ENCODE peak calls at places on chromosomes 12 and 14, in seven cellular contexts. C is upper lobe of right lung, R is breast epithelium, B is mesenchymal stem cell, X is sigmoid colon, Z is A549, S is transverse colon. I is an unnamed sample.

GRCh38 chr14:102034301-102034700 is 52.5 kb downstream of the HSP90AA1 start:
- DNase-seq in C (no peak), R (no peak), B (no peak), X (no peak), Z (no peak), S (no peak), I (no peak)

GRCh38 chr12:21941522-21942376 is 523 bp upstream of the ABCC9 start:
- DNase-seq in C (peak; percentile 78), R (no peak), B (peak; percentile 22), X (peak; percentile 87), Z (no peak), S (peak; percentile 45), I (peak; percentile 33)

GRCh38 chr12:124233041-124233836 is 61.7 kb upstream of the RFLNA start:
- DNase-seq in C (no peak), R (no peak), B (peak; percentile 94), X (no peak), Z (no peak), S (no peak), I (no peak)

GRCh38 chr12:16291032-16291431 is 13.5 kb upstream of the SLC15A5 start:
- DNase-seq in C (no peak), R (no peak), B (no peak), X (no peak), Z (no peak), S (no peak), I (no peak)

GRCh38 chr12:27523305-27523641 is 733 bp upstream of the PPFIBP1 start:
- DNase-seq in C (no peak), R (no peak), B (no peak), X (no peak), Z (no peak), S (no peak), I (no peak)

GRCh38 chr12:68851592-68851952 is 43.6 kb downstream of the MDM2 start:
- DNase-seq in C (no peak), R (no peak), B (no peak), X (no peak), Z (no peak), S (no peak), I (no peak)

GRCh38 chr12:52534482-52534881 is 14.3 kb upstream of the KRT5 start:
- DNase-seq in C (no peak), R (no peak), B (no peak), X (no peak), Z (no peak), S (no peak), I (no peak)

GRCh38 chr12:19183121-19183838 is 53.7 kb downstream of the PLEKHA5 start:
- DNase-seq in C (no peak), R (no peak), B (peak; percentile 47), X (no peak), Z (no peak), S (no peak), I (no peak)

GRCh38 chr14:22003471-22003870 is 329.9 kb upstream of the OR4E1 start:
- DNase-seq in C (no peak), R (no peak), B (no peak), X (no peak), Z (no peak), S (no peak), I (no peak)

GRCh38 chr14:75995372-75996041 is 9.9 kb downstream of the IFT43 start:
- DNase-seq in C (peak; percentile 73), R (no peak), B (no peak), X (peak; percentile 86), Z (no peak), S (peak; percentile 23), I (peak; percentile 32)

GRCh38 chr12:124756730-124757129 is 106.9 kb downstream of the SCARB1 start:
- DNase-seq in C (no peak), R (no peak), B (no peak), X (no peak), Z (no peak), S (no peak), I (no peak)

GRCh38 chr14:104243200-104243599 is 104.8 kb downstream of the KIF26A start:
- DNase-seq in C (no peak), R (no peak), B (no peak), X (no peak), Z (no peak), S (no peak), I (no peak)

GRCh38 chr14:34053666-34054065 is 102.8 kb upstream of the EGLN3 start:
- DNase-seq in C (no peak), R (peak; percentile 57), B (no peak), X (peak; percentile 85), Z (no peak), S (peak; percentile 33), I (peak; percentile 21)

GRCh38 chr12:6092784-6093722 is 31.4 kb downstream of the VWF start:
- DNase-seq in C (peak; percentile 80), R (peak; percentile 63), B (peak; percentile 90), X (peak; percentile 80), Z (peak; percentile 85), S (peak; percentile 45), I (no peak)

GRCh38 chr12:28486521-28486920 is 296.3 kb downstream of the CCDC91 start:
- DNase-seq in C (no peak), R (no peak), B (no peak), X (no peak), Z (no peak), S (no peak), I (no peak)

GRCh38 chr12:39959467-39959866 is 146.4 kb downstream of the SLC2A13 start:
- DNase-seq in C (no peak), R (no peak), B (no peak), X (no peak), Z (no peak), S (no peak), I (no peak)

GRCh38 chr12:70467908-70468733 is 102.0 kb downstream of the KCNMB4 start:
- DNase-seq in C (no peak), R (no peak), B (no peak), X (no peak), Z (no peak), S (peak; percentile 8), I (no peak)

GRCh38 chr14:20624495-20625070 is 16.9 kb downstream of the OR6S1 start:
- DNase-seq in C (peak; percentile 86), R (no peak), B (peak; percentile 66), X (peak; percentile 81), Z (peak; percentile 75), S (peak; percentile 82), I (no peak)

GRCh38 chr14:20630340-20631022 is 11.0 kb downstream of the OR6S1 start:
- DNase-seq in C (no peak), R (no peak), B (no peak), X (no peak), Z (peak; percentile 49), S (peak; percentile 45), I (no peak)

GRCh38 chr14:20628063-20628854 is 13.2 kb downstream of the OR6S1 start:
- DNase-seq in C (no peak), R (no peak), B (no peak), X (no peak), Z (no peak), S (no peak), I (no peak)

GRCh38 chr14:20626274-20626673 is 15.2 kb downstream of the OR6S1 start:
- DNase-seq in C (no peak), R (no peak), B (no peak), X (no peak), Z (no peak), S (no peak), I (no peak)

GRCh38 chr14:20627337-20628032 is 14.0 kb downstream of the OR6S1 start:
- DNase-seq in C (no peak), R (no peak), B (no peak), X (no peak), Z (no peak), S (no peak), I (no peak)
- H3K4me1 ChIP-seq in C (peaks cover 35% of the 10 kb centered on the region), R (no peaks in the 10 kb centered on the region), B (peaks cover 24% of the 10 kb centered on the region), X (peaks cover 43% of the 10 kb centered on the region), Z (peaks cover 37% of the 10 kb centered on the region), S (peaks cover 3% of the 10 kb centered on the region), I (no peaks in the 10 kb centered on the region)

GRCh38 chr14:91145396-91146160 is 31.7 kb downstream of the DGLUCY start:
- DNase-seq in C (no peak), R (no peak), B (no peak), X (no peak), Z (no peak), S (no peak), I (no peak)

GRCh38 chr14:91142214-91142668 is 28.4 kb downstream of the DGLUCY start:
- DNase-seq in C (no peak), R (no peak), B (no peak), X (no peak), Z (no peak), S (no peak), I (no peak)

GRCh38 chr14:91146661-91147060 is 32.8 kb downstream of the DGLUCY start:
- DNase-seq in C (no peak), R (no peak), B (no peak), X (no peak), Z (no peak), S (no peak), I (no peak)

GRCh38 chr14:91144425-91145145 is 30.7 kb downstream of the DGLUCY start:
- DNase-seq in C (no peak), R (no peak), B (peak; percentile 17), X (no peak), Z (no peak), S (no peak), I (no peak)

DNA sequence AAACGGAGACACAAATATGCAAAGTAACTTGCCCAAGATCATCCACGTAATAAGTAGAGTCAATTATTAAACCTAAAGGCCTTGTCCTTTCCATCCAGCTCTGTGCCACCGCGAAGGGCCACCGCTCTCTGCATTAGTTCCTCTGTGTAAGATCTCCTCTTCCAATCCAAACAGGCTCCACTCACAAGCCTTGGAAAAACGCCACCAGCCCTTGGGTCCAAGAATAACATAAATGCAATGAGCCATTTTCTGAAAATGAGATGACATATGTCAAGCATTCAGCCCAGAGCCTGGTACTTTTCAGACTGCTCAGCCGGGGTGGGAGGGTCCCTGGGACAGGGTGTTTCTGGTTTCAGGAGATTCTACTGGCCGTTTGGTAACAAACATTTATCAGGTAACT is 30.0 kb downstream of the DGLUCY start:
- DNase-seq in C (peak; percentile 71), R (no peak), B (no peak), X (no peak), Z (no peak), S (no peak), I (no peak)
- H3K9me3 ChIP-seq in C (no peaks in the 10 kb centered on the region), R (no peaks in the 10 kb centered on the region), B (no peaks in the 10 kb centered on the region), X (no peaks in the 10 kb centered on the region), Z (no peaks in the 10 kb centered on the region), S (no peaks in the 10 kb centered on the region), I (no peaks in the 10 kb centered on the region)

GRCh38 chr14:93958567-93959238 is 17.7 kb downstream of the ASB2 start:
- DNase-seq in C (no peak), R (no peak), B (no peak), X (no peak), Z (no peak), S (no peak), I (no peak)

GRCh38 chr14:93959239-93960107 is 16.9 kb downstream of the ASB2 start:
- DNase-seq in C (peak; percentile 78), R (peak; percentile 57), B (peak; percentile 95), X (no peak), Z (peak; percentile 92), S (peak; percentile 84), I (no peak)

GRCh38 chr14:93957333-93957710 is 19.0 kb downstream of the ASB2 start:
- DNase-seq in C (no peak), R (no peak), B (no peak), X (no peak), Z (no peak), S (no peak), I (no peak)

GRCh38 chr14:93956514-93957332 is 19.6 kb downstream of the ASB2 start:
- DNase-seq in C (no peak), R (no peak), B (no peak), X (no peak), Z (no peak), S (peak; percentile 50), I (no peak)

GRCh38 chr14:93957751-93958566 is 18.4 kb downstream of the ASB2 start:
- DNase-seq in C (no peak), R (no peak), B (no peak), X (no peak), Z (no peak), S (no peak), I (no peak)
- H3K4me1 ChIP-seq in C (peaks cover 30% of the 10 kb centered on the region), R (no peaks in the 10 kb centered on the region), B (peaks cover 65% of the 10 kb centered on the region), X (peaks cover 93% of the 10 kb centered on the region), Z (peaks cover 22% of the 10 kb centered on the region), S (peaks cover 35% of the 10 kb centered on the region), I (no peaks in the 10 kb centered on the region)

GRCh38 chr12:100127766-100128508 is 14.7 kb downstream of the BLTP3B start:
- DNase-seq in C (no peak), R (no peak), B (peak; percentile 90), X (no peak), Z (no peak), S (no peak), I (peak; percentile 56)
- H3K9me3 ChIP-seq in C (no peaks in the 10 kb centered on the region), R (no peaks in the 10 kb centered on the region), B (no peaks in the 10 kb centered on the region), X (no peaks in the 10 kb centered on the region), Z (peaks cover 6% of the 10 kb centered on the region), S (no peaks in the 10 kb centered on the region), I (no peaks in the 10 kb centered on the region)